ENCODE peak calls at places on chromosomes 13 and 19, in six cellular contexts. E is pancreas; P is mesothelial cell of epicardium; L is body of pancreas; M is anterior cingulate cortex; C is CD8-positive, alpha-beta memory T cell. V is an unnamed sample.

GRCh38 chr19:48329167-48329891 is 4.0 kb downstream of the EMP3 start:
- DNase-seq in E (no peak), P (no peak), L (peak), M (no peak), C (peak), V (no peak)

GRCh38 chr19:20278342-20278741 is 111.3 kb downstream of the ZNF486 start:
- DNase-seq in E (no peak), P (no peak), L (no peak), M (no peak), C (no peak), V (no peak)

GRCh38 chr13:33870046-33870668 is 52.2 kb downstream of the RFC3 start:
- DNase-seq in E (peak), P (no peak), L (peak), M (no peak), C (no peak), V (no peak)

GRCh38 chr13:27053902-27054595 is 117.6 kb downstream of the USP12 start:
- DNase-seq in E (no peak), P (no peak), L (no peak), M (no peak), C (no peak), V (no peak)

GRCh38 chr13:88623150-88623549 is 952.0 kb downstream of the SLITRK5 start:
- DNase-seq in E (no peak), P (no peak), L (no peak), M (no peak), C (no peak), V (no peak)

GRCh38 chr19:15423130-15423529 is 4.3 kb upstream of the AKAP8L start:
- DNase-seq in E (no peak), P (no peak), L (no peak), M (no peak), C (no peak), V (no peak)

GRCh38 chr19:13155472-13156284 is 5.5 kb downstream of the IER2 start:
- DNase-seq in E (peak), P (no peak), L (peak), M (no peak), C (peak), V (no peak)

GRCh38 chr13:51644649-51645048 is 60.4 kb downstream of the WDFY2 start:
- DNase-seq in E (no peak), P (no peak), L (peak), M (no peak), C (no peak), V (no peak)

GRCh38 chr19:50230379-50231351 is 27.2 kb downstream of the MYH14 start:
- DNase-seq in E (no peak), P (no peak), L (no peak), M (no peak), C (no peak), V (no peak)

GRCh38 chr19:19201697-19202630 is 1.2 kb downstream of the NR2C2AP start:
- DNase-seq in E (no peak), P (no peak), L (no peak), M (no peak), C (no peak), V (no peak)

V was measured in midbrain.